ENCODE peak calls at places on chromosomes 1 and 21, in eight cellular contexts. B is Right ventricle myocardium superior, X is activated gamma-delta T cell treated with Interleukin-2 at 50 U/mL for 16 hours, C is GOT3, S is body of pancreas, E is kidney epithelial cell, T is iris pigment epithelial cell, D is T47D. L is an unnamed sample.

GRCh38 chr1:1919304-1920056 is 401 bp upstream of the TMEM52 start:
- DNase-seq in T (peak), B (peak), D (peak), C (peak), X (peak), S (peak), E (peak), L (peak)

GRCh38 chr1:94049791-94050190 is 71.2 kb downstream of the ABCA4 start:
- DNase-seq in D (no peak), C (no peak), T (no peak), X (no peak), S (no peak), B (no peak), E (no peak), L (no peak)

GRCh38 chr1:85952460-85952859 is 204.1 kb downstream of the COL24A1 start:
- DNase-seq in S (no peak), E (no peak), T (peak), D (no peak), B (no peak), X (no peak), C (no peak), L (no peak)

GRCh38 chr1:24391882-24392603 is 21.5 kb downstream of the STPG1 start:
- DNase-seq in E (no peak), S (peak), D (no peak), B (peak), X (peak), C (no peak), T (peak), L (peak)

GRCh38 chr1:11061652-11062365 is 2.0 kb upstream of the SRM start:
- DNase-seq in E (no peak), D (no peak), S (no peak), B (no peak), X (no peak), C (no peak), T (no peak), L (no peak)

GRCh38 chr1:21342961-21343838 is 52.9 kb upstream of the ECE1 start:
- DNase-seq in B (no peak), T (no peak), C (no peak), E (no peak), X (no peak), D (no peak), S (no peak), L (no peak)

GRCh38 chr1:46183119-46183842 is 7.0 kb upstream of the P3R3URF start:
- DNase-seq in X (no peak), D (peak), B (peak), T (peak), S (peak), E (peak), C (peak), L (no peak)

GRCh38 chr1:180486092-180486491 is 16.3 kb downstream of the ACBD6 start:
- DNase-seq in B (no peak), C (no peak), S (no peak), D (no peak), T (no peak), E (no peak), X (no peak), L (no peak)

GRCh38 chr1:47703981-47704596 is 266.2 kb downstream of the FOXD2 start:
- DNase-seq in S (no peak), X (no peak), D (no peak), T (peak), E (no peak), C (no peak), B (no peak), L (no peak)

GRCh38 chr21:33099131-33099530 is 29.2 kb downstream of the OLIG1 start:
- DNase-seq in E (no peak), C (no peak), T (no peak), S (no peak), D (no peak), B (no peak), X (no peak), L (no peak)

GRCh38 chr1:236701782-236702181 is 15.5 kb downstream of the ACTN2 start:
- DNase-seq in T (no peak), X (no peak), C (no peak), E (no peak), D (no peak), S (no peak), B (no peak), L (no peak)

GRCh38 chr1:78543941-78544630 is 53.3 kb downstream of the PTGFR start:
- DNase-seq in S (no peak), E (no peak), T (no peak), X (no peak), B (no peak), D (no peak), C (no peak), L (no peak)

GRCh38 chr1:178564086-178564782 is 51.3 kb downstream of the TEX35 start:
- DNase-seq in T (no peak), S (no peak), C (no peak), B (no peak), E (no peak), X (no peak), D (no peak), L (no peak)

GRCh38 chr1:177185209-177185608 is 14.5 kb downstream of the BRINP2 start:
- DNase-seq in B (no peak), T (peak), S (peak), D (no peak), C (no peak), E (no peak), X (no peak), L (no peak)

GRCh38 chr1:193176113-193176512 is 10.3 kb downstream of the B3GALT2 start:
- DNase-seq in E (no peak), D (no peak), C (no peak), X (no peak), S (no peak), T (no peak), B (no peak), L (no peak)

GRCh38 chr1:115184951-115185331 is 95.6 kb upstream of the TSPAN2 start:
- DNase-seq in S (no peak), E (peak), C (no peak), D (no peak), X (no peak), T (peak), B (no peak), L (no peak)

GRCh38 chr1:16960560-16961296 is 19.7 kb downstream of the MFAP2 start:
- DNase-seq in B (peak), E (no peak), S (peak), X (peak), C (peak), D (no peak), T (peak), L (peak)

GRCh38 chr1:115833806-115834205 is 7.1 kb downstream of the NHLH2 start:
- DNase-seq in E (no peak), T (no peak), D (no peak), X (no peak), S (no peak), B (no peak), C (no peak), L (no peak)

GRCh38 chr1:227946624-227947424 is 908 bp downstream of the WNT9A start:
- DNase-seq in X (peak), D (peak), T (peak), C (no peak), B (peak), S (peak), E (no peak), L (peak)

GRCh38 chr1:201500670-201501120 is 6.2 kb downstream of the CSRP1 start:
- DNase-seq in T (no peak), D (no peak), E (no peak), X (no peak), B (no peak), C (no peak), S (no peak), L (no peak)

GRCh38 chr1:2030076-2030870 is 11.1 kb downstream of the GABRD start:
- DNase-seq in X (no peak), B (no peak), C (no peak), T (no peak), E (no peak), S (no peak), D (no peak), L (no peak)

GRCh38 chr1:156485984-156486383 is 14.6 kb downstream of the MEF2D start:
- DNase-seq in E (no peak), C (no peak), X (no peak), S (no peak), D (no peak), B (peak), T (no peak), L (no peak)

GRCh38 chr1:208209286-208209685 is 34.9 kb downstream of the PLXNA2 start:
- DNase-seq in E (no peak), B (no peak), S (no peak), T (no peak), X (no peak), D (no peak), C (no peak), L (no peak)

GRCh38 chr21:37367301-37367757 is 756 bp downstream of the DYRK1A start:
- DNase-seq in X (no peak), C (no peak), B (peak), S (peak), T (no peak), D (no peak), E (no peak), L (peak)

GRCh38 chr1:74053407-74053806 is 144.6 kb downstream of the LRRIQ3 start:
- DNase-seq in C (no peak), S (no peak), X (no peak), E (no peak), D (no peak), B (no peak), T (peak), L (no peak)

GRCh38 chr1:31038360-31038759 is 27.2 kb downstream of the PUM1 start:
- DNase-seq in B (no peak), T (peak), X (no peak), C (no peak), S (no peak), E (no peak), D (no peak), L (no peak)

GRCh38 chr21:30592140-30592539 is at the start of gene KRTAP6-3:
- DNase-seq in X (no peak), C (no peak), B (no peak), T (no peak), D (no peak), S (no peak), E (no peak), L (no peak)

GRCh38 chr1:1157914-1158710 is 15.6 kb upstream of the TTLL10 start:
- DNase-seq in D (peak), C (no peak), B (peak), T (peak), X (peak), E (no peak), S (peak), L (no peak)

GRCh38 chr1:5856246-5856815 is 135.9 kb downstream of the NPHP4 start:
- DNase-seq in T (peak), S (peak), C (no peak), X (no peak), D (no peak), B (no peak), E (no peak), L (no peak)

GRCh38 chr1:236220473-236220872 is 61.3 kb downstream of the ERO1B start:
- DNase-seq in B (no peak), C (no peak), X (no peak), S (no peak), E (no peak), T (no peak), D (no peak), L (no peak)

GRCh38 chr1:233217832-233218231 is 77.7 kb downstream of the PCNX2 start:
- DNase-seq in T (no peak), C (no peak), X (no peak), B (no peak), D (no peak), S (no peak), E (no peak), L (no peak)

GRCh38 chr1:71307451-71307850 is 226.6 kb upstream of the ZRANB2 start:
- DNase-seq in S (no peak), D (no peak), E (no peak), B (no peak), C (no peak), T (peak), X (no peak), L (no peak)

GRCh38 chr21:14900611-14901010 is 164.2 kb downstream of the NRIP1 start:
- DNase-seq in X (no peak), S (no peak), D (no peak), B (no peak), C (no peak), T (peak), E (no peak), L (no peak)

GRCh38 chr1:85707267-85707989 is 805 bp downstream of the ZNHIT6 start:
- DNase-seq in B (no peak), X (no peak), E (no peak), S (no peak), C (no peak), T (peak), D (no peak), L (no peak)

GRCh38 chr1:11875094-11875493 is 16.3 kb upstream of the NPPB start:
- DNase-seq in C (no peak), S (no peak), B (no peak), D (no peak), T (no peak), E (no peak), X (no peak), L (no peak)

GRCh38 chr1:43971336-43971980 is 1.6 kb downstream of the DPH2 start:
- DNase-seq in E (no peak), D (no peak), B (no peak), T (no peak), C (no peak), S (no peak), X (no peak), L (no peak)

L was measured in effector memory CD8-positive, alpha-beta T cell.